ENCODE peak calls at places on chromosomes 13 and 19, in seven cellular contexts. U is lung microvascular endothelial cell; B is NCI-H1105 treated with DMSO at 0.1 percent for 48 hours; D is stimulated activated CD8-positive, alpha-beta memory T cell treated with anti-CD3 and anti-CD28 coated beads, Interleukin-2, amount 100 ng/mL, for 1 hour; E is pancreas; F is AG04450; L is activated CD4-positive, alpha-beta memory T cell treated with anti-CD3 and anti-CD28 coated beads, Interleukin-2, amount 10 ng/mL, durations not matched to agents 7 days and 5 days. A is an unnamed sample.

GRCh38 chr13:29704648-29705047 is 109.2 kb upstream of the SLC7A1 start:
- DNase-seq in U (no peak), B (no peak), D (no peak), E (no peak), F (no peak), L (no peak), A (no peak)

GRCh38 chr13:89465366-89465765 is 1794.2 kb downstream of the SLITRK5 start:
- DNase-seq in U (no peak), B (no peak), D (no peak), E (no peak), F (no peak), L (no peak), A (no peak)

GRCh38 chr13:102136735-102137296 is 265.0 kb downstream of the FGF14 start:
- DNase-seq in U (no peak), B (no peak), D (no peak), E (no peak), F (no peak), L (no peak), A (no peak)

GRCh38 chr13:22926176-22927007 is 254.4 kb upstream of the SGCG start:
- DNase-seq in U (no peak), B (no peak), D (no peak), E (peak; percentile 70), F (no peak), L (no peak), A (peak; percentile 79)

GRCh38 chr13:51626749-51627148 is 42.5 kb downstream of the WDFY2 start:
- DNase-seq in U (no peak), B (no peak), D (no peak), E (peak; percentile 89), F (no peak), L (no peak), A (no peak)

GRCh38 chr19:47036233-47036651 is 12.2 kb downstream of the TMEM160 start:
- DNase-seq in U (no peak), B (peak; percentile 76), D (no peak), E (peak; percentile 66), F (no peak), L (no peak), A (peak; percentile 78)

GRCh38 chr13:22271963-22272362 is 601.1 kb downstream of the FGF9 start:
- DNase-seq in U (no peak), B (no peak), D (no peak), E (no peak), F (no peak), L (no peak), A (no peak)

GRCh38 chr13:43269037-43269476 is 245.7 kb downstream of the DNAJC15 start:
- DNase-seq in U (no peak), B (no peak), D (no peak), E (no peak), F (peak; percentile 98), L (no peak), A (peak; percentile 36)

GRCh38 chr13:36453518-36453917 is 21.2 kb downstream of the CCNA1 start:
- DNase-seq in U (peak; percentile 73), B (no peak), D (no peak), E (no peak), F (no peak), L (no peak), A (no peak)

GRCh38 chr13:110838867-110839538 is 75.9 kb downstream of the ANKRD10 start:
- DNase-seq in U (no peak), B (no peak), D (no peak), E (no peak), F (no peak), L (no peak), A (no peak)

GRCh38 chr19:40659116-40659515 is 31.3 kb downstream of the NUMBL start:
- DNase-seq in U (no peak), B (no peak), D (no peak), E (no peak), F (no peak), L (no peak), A (no peak)

GRCh38 chr19:6271251-6271650 is 8.5 kb downstream of the MLLT1 start:
- DNase-seq in U (peak; percentile 66), B (no peak), D (no peak), E (no peak), F (no peak), L (no peak), A (no peak)

GRCh38 chr19:7856679-7857663 is 17.2 kb downstream of the PRR36 start:
- DNase-seq in U (no peak), B (no peak), D (no peak), E (no peak), F (no peak), L (no peak), A (no peak)

GRCh38 chr13:36029171-36029570 is 102.0 kb downstream of the DCLK1 start:
- DNase-seq in U (no peak), B (no peak), D (no peak), E (no peak), F (no peak), L (no peak), A (no peak)

GRCh38 chr19:55635856-55636440 is 4.9 kb upstream of the ZNF580 start:
- DNase-seq in U (no peak), B (no peak), D (no peak), E (peak; percentile 23), F (no peak), L (no peak), A (no peak)

GRCh38 chr13:40589285-40590109 is 76.9 kb downstream of the FOXO1 start:
- DNase-seq in U (peak; percentile 50), B (no peak), D (no peak), E (no peak), F (no peak), L (no peak), A (no peak)

GRCh38 chr19:51339687-51340656 is 2.0 kb downstream of the VSIG10L start:
- DNase-seq in U (peak; percentile 96), B (no peak), D (peak; percentile 78), E (peak; percentile 98), F (peak; percentile 91), L (peak; percentile 98), A (peak; percentile 100)

GRCh38 chr19:47074621-47075020 is 26.2 kb upstream of the TMEM160 start:
- DNase-seq in U (peak; percentile 43), B (no peak), D (no peak), E (no peak), F (no peak), L (no peak), A (no peak)

GRCh38 chr19:27971071-27971470 is 1241.9 kb downstream of the UQCRFS1 start:
- DNase-seq in U (no peak), B (no peak), D (no peak), E (no peak), F (no peak), L (no peak), A (no peak)

GRCh38 chr19:36837902-36838783 is at the start of gene ZNF790:
- DNase-seq in U (peak; percentile 95), B (peak; percentile 87), D (peak; percentile 57), E (peak; percentile 91), F (peak; percentile 70), L (peak; percentile 87), A (peak; percentile 91)

GRCh38 chr19:12526542-12526941 is 24.7 kb downstream of the ZNF564 start:
- DNase-seq in U (no peak), B (no peak), D (no peak), E (no peak), F (no peak), L (no peak), A (no peak)

GRCh38 chr19:54282706-54283105 is 1.8 kb upstream of the LILRB2 start:
- DNase-seq in U (no peak), B (no peak), D (no peak), E (no peak), F (no peak), L (no peak), A (no peak)